ENCODE peak calls at places on chromosome 19, in seven cellular contexts. One of them, this sample, is unnamed.

GRCh38 chr19:14505488-14506239 is 9.7 kb upstream of the GIPC1 start:
- DNase-seq in progenitor cell of endocrine pancreas: peak
- DNase-seq in tibial nerve: no peak
- DNase-seq in activated T-cell treated with anti-CD3 and anti-CD28 coated beads, Interleukin-2, amount 50 U/mL, for 72 hours: peak
- DNase-seq in islet precursor cell: peak
- DNase-seq in T-helper 1 cell: peak
- DNase-seq in GM13976: peak
- DNase-seq in this sample: peak

GRCh38 chr19:17794731-17795494 is at the start of gene B3GNT3:
- DNase-seq in progenitor cell of endocrine pancreas: no peak
- DNase-seq in tibial nerve: no peak
- DNase-seq in activated T-cell treated with anti-CD3 and anti-CD28 coated beads, Interleukin-2, amount 50 U/mL, for 72 hours: no peak
- DNase-seq in islet precursor cell: peak
- DNase-seq in T-helper 1 cell: peak
- DNase-seq in GM13976: no peak
- DNase-seq in this sample: no peak

GRCh38 chr19:48350856-48351255 is 12.9 kb downstream of the TMEM143 start:
- DNase-seq in progenitor cell of endocrine pancreas: no peak
- DNase-seq in tibial nerve: no peak
- DNase-seq in activated T-cell treated with anti-CD3 and anti-CD28 coated beads, Interleukin-2, amount 50 U/mL, for 72 hours: no peak
- DNase-seq in islet precursor cell: no peak
- DNase-seq in T-helper 1 cell: no peak
- DNase-seq in GM13976: no peak
- DNase-seq in this sample: no peak

GRCh38 chr19:29380581-29380980 is 145.2 kb upstream of the VSTM2B start:
- DNase-seq in progenitor cell of endocrine pancreas: peak
- DNase-seq in tibial nerve: no peak
- DNase-seq in activated T-cell treated with anti-CD3 and anti-CD28 coated beads, Interleukin-2, amount 50 U/mL, for 72 hours: no peak
- DNase-seq in islet precursor cell: peak
- DNase-seq in T-helper 1 cell: no peak
- DNase-seq in GM13976: no peak
- DNase-seq in this sample: no peak

GRCh38 chr19:46448601-46449000 is 19.9 kb upstream of the PNMA8C start:
- DNase-seq in progenitor cell of endocrine pancreas: no peak
- DNase-seq in tibial nerve: no peak
- DNase-seq in activated T-cell treated with anti-CD3 and anti-CD28 coated beads, Interleukin-2, amount 50 U/mL, for 72 hours: no peak
- DNase-seq in islet precursor cell: no peak
- DNase-seq in T-helper 1 cell: no peak
- DNase-seq in GM13976: no peak
- DNase-seq in this sample: no peak

GRCh38 chr19:17086129-17086528 is 10.6 kb downstream of the MYO9B start:
- DNase-seq in progenitor cell of endocrine pancreas: no peak
- DNase-seq in tibial nerve: no peak
- DNase-seq in activated T-cell treated with anti-CD3 and anti-CD28 coated beads, Interleukin-2, amount 50 U/mL, for 72 hours: no peak
- DNase-seq in islet precursor cell: no peak
- DNase-seq in T-helper 1 cell: no peak
- DNase-seq in GM13976: no peak
- DNase-seq in this sample: no peak

GRCh38 chr19:16433986-16434385 is 37.8 kb downstream of the EPS15L1 start:
- DNase-seq in progenitor cell of endocrine pancreas: no peak
- DNase-seq in tibial nerve: no peak
- DNase-seq in activated T-cell treated with anti-CD3 and anti-CD28 coated beads, Interleukin-2, amount 50 U/mL, for 72 hours: no peak
- DNase-seq in islet precursor cell: no peak
- DNase-seq in T-helper 1 cell: no peak
- DNase-seq in GM13976: no peak
- DNase-seq in this sample: no peak

GRCh38 chr19:3722443-3723109 is 14.4 kb downstream of the TJP3 start:
- DNase-seq in progenitor cell of endocrine pancreas: peak
- DNase-seq in tibial nerve: no peak
- DNase-seq in activated T-cell treated with anti-CD3 and anti-CD28 coated beads, Interleukin-2, amount 50 U/mL, for 72 hours: no peak
- DNase-seq in islet precursor cell: peak
- DNase-seq in T-helper 1 cell: no peak
- DNase-seq in GM13976: no peak
- DNase-seq in this sample: no peak

GRCh38 chr19:51735759-51736449 is 12.1 kb upstream of the HAS1 start:
- DNase-seq in progenitor cell of endocrine pancreas: no peak
- DNase-seq in tibial nerve: peak
- DNase-seq in activated T-cell treated with anti-CD3 and anti-CD28 coated beads, Interleukin-2, amount 50 U/mL, for 72 hours: no peak
- DNase-seq in islet precursor cell: no peak
- DNase-seq in T-helper 1 cell: no peak
- DNase-seq in GM13976: no peak
- DNase-seq in this sample: peak

GRCh38 chr19:50417138-50417849 is 1.4 kb upstream of the SPIB start:
- DNase-seq in progenitor cell of endocrine pancreas: no peak
- DNase-seq in tibial nerve: no peak
- DNase-seq in activated T-cell treated with anti-CD3 and anti-CD28 coated beads, Interleukin-2, amount 50 U/mL, for 72 hours: no peak
- DNase-seq in islet precursor cell: no peak
- DNase-seq in T-helper 1 cell: no peak
- DNase-seq in GM13976: no peak
- DNase-seq in this sample: no peak

GRCh38 chr19:1113986-1114483 is 10.2 kb downstream of the GPX4 start:
- DNase-seq in progenitor cell of endocrine pancreas: no peak
- DNase-seq in tibial nerve: no peak
- DNase-seq in activated T-cell treated with anti-CD3 and anti-CD28 coated beads, Interleukin-2, amount 50 U/mL, for 72 hours: no peak
- DNase-seq in islet precursor cell: no peak
- DNase-seq in T-helper 1 cell: no peak
- DNase-seq in GM13976: no peak
- DNase-seq in this sample: no peak

GRCh38 chr19:49489601-49490167 is 2.3 kb downstream of the RPL13A start:
- DNase-seq in progenitor cell of endocrine pancreas: no peak
- DNase-seq in tibial nerve: no peak
- DNase-seq in activated T-cell treated with anti-CD3 and anti-CD28 coated beads, Interleukin-2, amount 50 U/mL, for 72 hours: peak
- DNase-seq in islet precursor cell: no peak
- DNase-seq in T-helper 1 cell: no peak
- DNase-seq in GM13976: no peak
- DNase-seq in this sample: no peak

GRCh38 chr19:317710-318508 is 26.7 kb downstream of the MIER2 start:
- DNase-seq in progenitor cell of endocrine pancreas: no peak
- DNase-seq in tibial nerve: no peak
- DNase-seq in activated T-cell treated with anti-CD3 and anti-CD28 coated beads, Interleukin-2, amount 50 U/mL, for 72 hours: no peak
- DNase-seq in islet precursor cell: no peak
- DNase-seq in T-helper 1 cell: no peak
- DNase-seq in GM13976: no peak
- DNase-seq in this sample: no peak

GRCh38 chr19:13744179-13744578 is 20.1 kb upstream of the MRI1 start:
- DNase-seq in progenitor cell of endocrine pancreas: no peak
- DNase-seq in tibial nerve: no peak
- DNase-seq in activated T-cell treated with anti-CD3 and anti-CD28 coated beads, Interleukin-2, amount 50 U/mL, for 72 hours: no peak
- DNase-seq in islet precursor cell: no peak
- DNase-seq in T-helper 1 cell: no peak
- DNase-seq in GM13976: no peak
- DNase-seq in this sample: no peak

GRCh38 chr19:17469092-17469370 is 1.3 kb upstream of the SLC27A1 start:
- DNase-seq in progenitor cell of endocrine pancreas: no peak
- DNase-seq in tibial nerve: no peak
- DNase-seq in activated T-cell treated with anti-CD3 and anti-CD28 coated beads, Interleukin-2, amount 50 U/mL, for 72 hours: no peak
- DNase-seq in islet precursor cell: no peak
- DNase-seq in T-helper 1 cell: no peak
- DNase-seq in GM13976: no peak
- DNase-seq in this sample: no peak

GRCh38 chr19:15926484-15926883 is 7.8 kb downstream of the CYP4F11 start:
- DNase-seq in progenitor cell of endocrine pancreas: no peak
- DNase-seq in tibial nerve: no peak
- DNase-seq in activated T-cell treated with anti-CD3 and anti-CD28 coated beads, Interleukin-2, amount 50 U/mL, for 72 hours: no peak
- DNase-seq in islet precursor cell: no peak
- DNase-seq in T-helper 1 cell: no peak
- DNase-seq in GM13976: no peak
- DNase-seq in this sample: no peak

GRCh38 chr19:494171-495046 is 1.9 kb upstream of the MADCAM1 start:
- DNase-seq in progenitor cell of endocrine pancreas: no peak
- DNase-seq in tibial nerve: no peak
- DNase-seq in activated T-cell treated with anti-CD3 and anti-CD28 coated beads, Interleukin-2, amount 50 U/mL, for 72 hours: no peak
- DNase-seq in islet precursor cell: peak
- DNase-seq in T-helper 1 cell: no peak
- DNase-seq in GM13976: no peak
- DNase-seq in this sample: no peak

GRCh38 chr19:55086730-55087541 is 11.3 kb downstream of the EPS8L1 start:
- DNase-seq in progenitor cell of endocrine pancreas: peak
- DNase-seq in tibial nerve: peak
- DNase-seq in activated T-cell treated with anti-CD3 and anti-CD28 coated beads, Interleukin-2, amount 50 U/mL, for 72 hours: peak
- DNase-seq in islet precursor cell: peak
- DNase-seq in T-helper 1 cell: peak
- DNase-seq in GM13976: peak
- DNase-seq in this sample: peak

GRCh38 chr19:42431486-42431885 is 4.3 kb upstream of the LIPE start:
- DNase-seq in progenitor cell of endocrine pancreas: no peak
- DNase-seq in tibial nerve: no peak
- DNase-seq in activated T-cell treated with anti-CD3 and anti-CD28 coated beads, Interleukin-2, amount 50 U/mL, for 72 hours: no peak
- DNase-seq in islet precursor cell: no peak
- DNase-seq in T-helper 1 cell: no peak
- DNase-seq in GM13976: no peak
- DNase-seq in this sample: no peak

GRCh38 chr19:7196721-7197168 is 97.5 kb downstream of the INSR start:
- DNase-seq in progenitor cell of endocrine pancreas: no peak
- DNase-seq in tibial nerve: peak
- DNase-seq in activated T-cell treated with anti-CD3 and anti-CD28 coated beads, Interleukin-2, amount 50 U/mL, for 72 hours: no peak
- DNase-seq in islet precursor cell: no peak
- DNase-seq in T-helper 1 cell: no peak
- DNase-seq in GM13976: no peak
- DNase-seq in this sample: peak

GRCh38 chr19:14167594-14168138 is 31.3 kb upstream of the ASF1B start:
- DNase-seq in progenitor cell of endocrine pancreas: no peak
- DNase-seq in tibial nerve: no peak
- DNase-seq in activated T-cell treated with anti-CD3 and anti-CD28 coated beads, Interleukin-2, amount 50 U/mL, for 72 hours: no peak
- DNase-seq in islet precursor cell: no peak
- DNase-seq in T-helper 1 cell: peak
- DNase-seq in GM13976: no peak
- DNase-seq in this sample: no peak

GRCh38 chr19:40104754-40105153 is 14.0 kb upstream of the ZNF780A start:
- DNase-seq in progenitor cell of endocrine pancreas: no peak
- DNase-seq in tibial nerve: no peak
- DNase-seq in activated T-cell treated with anti-CD3 and anti-CD28 coated beads, Interleukin-2, amount 50 U/mL, for 72 hours: no peak
- DNase-seq in islet precursor cell: no peak
- DNase-seq in T-helper 1 cell: no peak
- DNase-seq in GM13976: no peak
- DNase-seq in this sample: no peak

GRCh38 chr19:51258165-51258564 is 7.3 kb downstream of the SIGLECL1 start:
- DNase-seq in progenitor cell of endocrine pancreas: no peak
- DNase-seq in tibial nerve: no peak
- DNase-seq in activated T-cell treated with anti-CD3 and anti-CD28 coated beads, Interleukin-2, amount 50 U/mL, for 72 hours: no peak
- DNase-seq in islet precursor cell: no peak
- DNase-seq in T-helper 1 cell: no peak
- DNase-seq in GM13976: no peak
- DNase-seq in this sample: no peak

GRCh38 chr19:4712771-4713170 is 10.9 kb downstream of the DPP9 start:
- DNase-seq in progenitor cell of endocrine pancreas: no peak
- DNase-seq in tibial nerve: no peak
- DNase-seq in activated T-cell treated with anti-CD3 and anti-CD28 coated beads, Interleukin-2, amount 50 U/mL, for 72 hours: no peak
- DNase-seq in islet precursor cell: no peak
- DNase-seq in T-helper 1 cell: no peak
- DNase-seq in GM13976: no peak
- DNase-seq in this sample: no peak

GRCh38 chr19:3098515-3099346 is 4.6 kb downstream of the GNA11 start:
- DNase-seq in progenitor cell of endocrine pancreas: no peak
- DNase-seq in tibial nerve: no peak
- DNase-seq in activated T-cell treated with anti-CD3 and anti-CD28 coated beads, Interleukin-2, amount 50 U/mL, for 72 hours: peak
- DNase-seq in islet precursor cell: no peak
- DNase-seq in T-helper 1 cell: no peak
- DNase-seq in GM13976: no peak
- DNase-seq in this sample: peak

GRCh38 chr19:45769054-45769782 is at the start of gene SIX5:
- DNase-seq in progenitor cell of endocrine pancreas: peak
- DNase-seq in tibial nerve: peak
- DNase-seq in activated T-cell treated with anti-CD3 and anti-CD28 coated beads, Interleukin-2, amount 50 U/mL, for 72 hours: peak
- DNase-seq in islet precursor cell: peak
- DNase-seq in T-helper 1 cell: peak
- DNase-seq in GM13976: peak
- DNase-seq in this sample: peak

GRCh38 chr19:31668916-31669315 is 319.7 kb upstream of the TSHZ3 start:
- DNase-seq in progenitor cell of endocrine pancreas: no peak
- DNase-seq in tibial nerve: no peak
- DNase-seq in activated T-cell treated with anti-CD3 and anti-CD28 coated beads, Interleukin-2, amount 50 U/mL, for 72 hours: no peak
- DNase-seq in islet precursor cell: no peak
- DNase-seq in T-helper 1 cell: no peak
- DNase-seq in GM13976: no peak
- DNase-seq in this sample: no peak

GRCh38 chr19:40371802-40372122 is 18.2 kb downstream of the HIPK4 start:
- DNase-seq in progenitor cell of endocrine pancreas: no peak
- DNase-seq in tibial nerve: no peak
- DNase-seq in activated T-cell treated with anti-CD3 and anti-CD28 coated beads, Interleukin-2, amount 50 U/mL, for 72 hours: no peak
- DNase-seq in islet precursor cell: no peak
- DNase-seq in T-helper 1 cell: no peak
- DNase-seq in GM13976: no peak
- DNase-seq in this sample: no peak

GRCh38 chr19:47352095-47352494 is 3.0 kb downstream of the DHX34 start:
- DNase-seq in progenitor cell of endocrine pancreas: no peak
- DNase-seq in tibial nerve: no peak
- DNase-seq in activated T-cell treated with anti-CD3 and anti-CD28 coated beads, Interleukin-2, amount 50 U/mL, for 72 hours: no peak
- DNase-seq in islet precursor cell: no peak
- DNase-seq in T-helper 1 cell: no peak
- DNase-seq in GM13976: no peak
- DNase-seq in this sample: no peak

GRCh38 chr19:5864725-5865486 is 5.4 kb downstream of the FUT5 start:
- DNase-seq in progenitor cell of endocrine pancreas: no peak
- DNase-seq in tibial nerve: no peak
- DNase-seq in activated T-cell treated with anti-CD3 and anti-CD28 coated beads, Interleukin-2, amount 50 U/mL, for 72 hours: no peak
- DNase-seq in islet precursor cell: no peak
- DNase-seq in T-helper 1 cell: no peak
- DNase-seq in GM13976: no peak
- DNase-seq in this sample: no peak

GRCh38 chr19:35383536-35383935 is 12.7 kb downstream of the GPR42 start:
- DNase-seq in progenitor cell of endocrine pancreas: no peak
- DNase-seq in tibial nerve: no peak
- DNase-seq in activated T-cell treated with anti-CD3 and anti-CD28 coated beads, Interleukin-2, amount 50 U/mL, for 72 hours: no peak
- DNase-seq in islet precursor cell: no peak
- DNase-seq in T-helper 1 cell: no peak
- DNase-seq in GM13976: no peak
- DNase-seq in this sample: no peak

GRCh38 chr19:44900328-44901244 is 5.0 kb upstream of the APOE start:
- DNase-seq in progenitor cell of endocrine pancreas: no peak
- DNase-seq in tibial nerve: no peak
- DNase-seq in activated T-cell treated with anti-CD3 and anti-CD28 coated beads, Interleukin-2, amount 50 U/mL, for 72 hours: no peak
- DNase-seq in islet precursor cell: peak
- DNase-seq in T-helper 1 cell: no peak
- DNase-seq in GM13976: no peak
- DNase-seq in this sample: no peak

GRCh38 chr19:33235996-33236350 is 10.3 kb upstream of the SLC7A10 start:
- DNase-seq in progenitor cell of endocrine pancreas: no peak
- DNase-seq in tibial nerve: no peak
- DNase-seq in activated T-cell treated with anti-CD3 and anti-CD28 coated beads, Interleukin-2, amount 50 U/mL, for 72 hours: peak
- DNase-seq in islet precursor cell: no peak
- DNase-seq in T-helper 1 cell: no peak
- DNase-seq in GM13976: no peak
- DNase-seq in this sample: no peak

GRCh38 chr19:38162632-38163031 is 61.4 kb downstream of the DPF1 start:
- DNase-seq in progenitor cell of endocrine pancreas: no peak
- DNase-seq in tibial nerve: no peak
- DNase-seq in activated T-cell treated with anti-CD3 and anti-CD28 coated beads, Interleukin-2, amount 50 U/mL, for 72 hours: no peak
- DNase-seq in islet precursor cell: no peak
- DNase-seq in T-helper 1 cell: no peak
- DNase-seq in GM13976: no peak
- DNase-seq in this sample: no peak

GRCh38 chr19:17333611-17334413 is 843 bp downstream of the ANO8 start:
- DNase-seq in progenitor cell of endocrine pancreas: no peak
- DNase-seq in tibial nerve: no peak
- DNase-seq in activated T-cell treated with anti-CD3 and anti-CD28 coated beads, Interleukin-2, amount 50 U/mL, for 72 hours: peak
- DNase-seq in islet precursor cell: no peak
- DNase-seq in T-helper 1 cell: peak
- DNase-seq in GM13976: peak
- DNase-seq in this sample: peak

GRCh38 chr19:28026636-28027035 is 1186.3 kb downstream of the UQCRFS1 start:
- DNase-seq in progenitor cell of endocrine pancreas: no peak
- DNase-seq in tibial nerve: no peak
- DNase-seq in activated T-cell treated with anti-CD3 and anti-CD28 coated beads, Interleukin-2, amount 50 U/mL, for 72 hours: no peak
- DNase-seq in islet precursor cell: no peak
- DNase-seq in T-helper 1 cell: no peak
- DNase-seq in GM13976: no peak
- DNase-seq in this sample: no peak

GRCh38 chr19:53883231-53883661 is 1.2 kb downstream of the PRKCG start:
- DNase-seq in progenitor cell of endocrine pancreas: no peak
- DNase-seq in tibial nerve: no peak
- DNase-seq in activated T-cell treated with anti-CD3 and anti-CD28 coated beads, Interleukin-2, amount 50 U/mL, for 72 hours: no peak
- DNase-seq in islet precursor cell: no peak
- DNase-seq in T-helper 1 cell: peak
- DNase-seq in GM13976: no peak
- DNase-seq in this sample: no peak

GRCh38 chr19:18377026-18377425 is 8.9 kb upstream of the GDF15 start:
- DNase-seq in progenitor cell of endocrine pancreas: no peak
- DNase-seq in tibial nerve: no peak
- DNase-seq in activated T-cell treated with anti-CD3 and anti-CD28 coated beads, Interleukin-2, amount 50 U/mL, for 72 hours: no peak
- DNase-seq in islet precursor cell: no peak
- DNase-seq in T-helper 1 cell: no peak
- DNase-seq in GM13976: no peak
- DNase-seq in this sample: no peak